ENCODE peak calls at places on chromosomes 11 and 22, in six cellular contexts. T is NCI-H2081 treated with DMSO at 0.1 percent for 48 hours; P is kidney epithelial cell; L is left cardiac atrium; U is stimulated activated CD4-positive, alpha-beta T cell treated with anti-CD3 and anti-CD28 coated beads, Interleukin-2, amount 100 ng/mL, for 48 hours; K is adrenal gland. W is an unnamed sample.

GRCh38 chr22:17842386-17842785 is 68.1 kb upstream of the BID start:
- DNase-seq in T (no peak), P (no peak), L (peak; percentile 53), U (peak; percentile 3), K (peak; percentile 73), W (no peak)

GRCh38 chr11:75777461-75778110 is 9.0 kb downstream of the DGAT2 start:
- DNase-seq in T (no peak), P (no peak), L (no peak), U (no peak), K (no peak), W (no peak)

GRCh38 chr22:41777749-41778395 is 22.6 kb upstream of the CCDC134 start:
- DNase-seq in T (no peak), P (no peak), L (no peak), U (no peak), K (no peak), W (no peak)

GRCh38 chr22:34255042-34255441 is 334.8 kb upstream of the LARGE1 start:
- DNase-seq in T (no peak), P (no peak), L (no peak), U (no peak), K (no peak), W (peak; percentile 56)

GRCh38 chr11:61598383-61598782 is 17.5 kb upstream of the SYT7 start:
- DNase-seq in T (no peak), P (no peak), L (no peak), U (no peak), K (no peak), W (no peak)

GRCh38 chr11:125588505-125588904 is 4.1 kb upstream of the STT3A start:
- DNase-seq in T (no peak), P (no peak), L (no peak), U (no peak), K (no peak), W (no peak)

GRCh38 chr22:22881116-22882032 is 6.2 kb upstream of the IGLL5 start:
- DNase-seq in T (no peak), P (no peak), L (no peak), U (no peak), K (peak; percentile 61), W (no peak)

GRCh38 chr22:19407649-19408606 is 23.6 kb downstream of the HIRA start:
- DNase-seq in T (no peak), P (no peak), L (peak; percentile 27), U (no peak), K (peak; percentile 82), W (no peak)

GRCh38 chr22:47090591-47091240 is 328.3 kb downstream of the TBC1D22A start:
- DNase-seq in T (no peak), P (no peak), L (no peak), U (no peak), K (peak; percentile 64), W (no peak)

GRCh38 chr22:48806227-48806781 is 1021.4 kb downstream of the BRD1 start:
- DNase-seq in T (no peak), P (no peak), L (no peak), U (no peak), K (no peak), W (no peak)

W was measured in left ventricle myocardium inferior.